ENCODE peak calls at places on chromosomes 7 and 10, in four cellular contexts. One of them, this sample, is unnamed.

GRCh38 chr10:43228783-43229207 is 38.1 kb downstream of the RASGEF1A start:
- DNase-seq in fibroblast of the conjunctiva: no peak
- DNase-seq in pons: no peak
- DNase-seq in EL: no peak
- DNase-seq in this sample: no peak

GRCh38 chr7:130444230-130444629 is 3.4 kb upstream of the CEP41 start:
- DNase-seq in fibroblast of the conjunctiva: peak
- DNase-seq in pons: no peak
- DNase-seq in EL: no peak
- DNase-seq in this sample: no peak

GRCh38 chr10:70886921-70887665 is 1.3 kb downstream of the PCBD1 start:
- DNase-seq in fibroblast of the conjunctiva: no peak
- DNase-seq in pons: no peak
- DNase-seq in EL: no peak
- DNase-seq in this sample: no peak

GRCh38 chr10:81081887-81082620 is 544.4 kb downstream of the SH2D4B start:
- DNase-seq in fibroblast of the conjunctiva: no peak
- DNase-seq in pons: no peak
- DNase-seq in EL: no peak
- DNase-seq in this sample: no peak

GRCh38 chr10:94274142-94274787 is 88.5 kb downstream of the NOC3L start:
- DNase-seq in fibroblast of the conjunctiva: peak
- DNase-seq in pons: peak
- DNase-seq in EL: no peak
- DNase-seq in this sample: no peak

GRCh38 chr7:52863667-52864066 is 171.8 kb upstream of the POM121L12 start:
- DNase-seq in fibroblast of the conjunctiva: no peak
- DNase-seq in pons: no peak
- DNase-seq in EL: no peak
- DNase-seq in this sample: no peak

GRCh38 chr10:122490786-122491680 is 29.7 kb downstream of the HTRA1 start:
- DNase-seq in fibroblast of the conjunctiva: no peak
- DNase-seq in pons: no peak
- DNase-seq in EL: no peak
- DNase-seq in this sample: peak

GRCh38 chr10:47381427-47382379 is 2.4 kb downstream of the ZNF488 start:
- DNase-seq in fibroblast of the conjunctiva: no peak
- DNase-seq in pons: peak
- DNase-seq in EL: no peak
- DNase-seq in this sample: no peak

GRCh38 chr7:116786791-116787443 is 75.5 kb upstream of the CAPZA2 start:
- DNase-seq in fibroblast of the conjunctiva: no peak
- DNase-seq in pons: peak
- DNase-seq in EL: peak
- DNase-seq in this sample: peak

GRCh38 chr7:130180571-130180971 is 24.6 kb downstream of the TMEM209 start:
- DNase-seq in fibroblast of the conjunctiva: no peak
- DNase-seq in pons: no peak
- DNase-seq in EL: peak
- DNase-seq in this sample: peak

GRCh38 chr10:614341-614664 is 75.2 kb downstream of the DIP2C start:
- DNase-seq in fibroblast of the conjunctiva: no peak
- DNase-seq in pons: no peak
- DNase-seq in EL: no peak
- DNase-seq in this sample: no peak

GRCh38 chr10:69056129-69056528 is 31.8 kb upstream of the SRGN start:
- DNase-seq in fibroblast of the conjunctiva: no peak
- DNase-seq in pons: no peak
- DNase-seq in EL: peak
- DNase-seq in this sample: peak

GRCh38 chr10:117688358-117688757 is 145.8 kb downstream of the EMX2 start:
- DNase-seq in fibroblast of the conjunctiva: no peak
- DNase-seq in pons: no peak
- DNase-seq in EL: no peak
- DNase-seq in this sample: no peak

GRCh38 chr7:51789494-51789893 is 472.9 kb upstream of the COBL start:
- DNase-seq in fibroblast of the conjunctiva: no peak
- DNase-seq in pons: no peak
- DNase-seq in EL: no peak
- DNase-seq in this sample: no peak